ENCODE peak calls at places on chromosomes 13 and 19, in ten cellular contexts. H, V, X, I, K, E, O, Y, F and D are unnamed samples.

GRCh38 chr13:41179593-41180250 is 14.6 kb downstream of the KBTBD7 start:
- DNase-seq in H (peak; percentile 7), V (no peak), X (peak; percentile 37), I (peak; percentile 30), K (no peak), E (no peak), O (peak; percentile 42), Y (no peak), F (no peak), D (no peak)

GRCh38 chr13:43787998-43788397 is 1.2 kb upstream of the ENOX1 start:
- DNase-seq in H (no peak), V (peak; percentile 65), X (peak; percentile 63), I (no peak), K (no peak), E (peak; percentile 23), O (no peak), Y (no peak), F (peak; percentile 15), D (no peak)

GRCh38 chr13:23087884-23088283 is 92.9 kb upstream of the SGCG start:
- DNase-seq in H (peak; percentile 49), V (peak; percentile 4), X (peak; percentile 31), I (no peak), K (no peak), E (no peak), O (no peak), Y (peak; percentile 11), F (peak; percentile 64), D (no peak)

GRCh38 chr19:54416695-54417491 is 1.6 kb downstream of the TTYH1 start:
- DNase-seq in H (peak; percentile 16), V (no peak), X (no peak), I (no peak), K (no peak), E (no peak), O (no peak), Y (no peak), F (no peak), D (no peak)

GRCh38 chr13:22200469-22200868 is 529.6 kb downstream of the FGF9 start:
- DNase-seq in H (no peak), V (no peak), X (no peak), I (no peak), K (no peak), E (no peak), O (no peak), Y (no peak), F (no peak), D (no peak)

GRCh38 chr19:46494115-46494935 is 1.3 kb downstream of the PNMA8B start:
- DNase-seq in H (no peak), V (no peak), X (no peak), I (no peak), K (no peak), E (no peak), O (no peak), Y (no peak), F (no peak), D (no peak)

GRCh38 chr13:32850311-32851052 is 165.7 kb upstream of the KL start:
- DNase-seq in H (peak; percentile 48), V (no peak), X (no peak), I (peak; percentile 33), K (no peak), E (no peak), O (no peak), Y (no peak), F (no peak), D (no peak)

GRCh38 chr13:76455960-76456359 is 430.2 kb downstream of the KCTD12 start:
- DNase-seq in H (no peak), V (peak; percentile 14), X (peak; percentile 48), I (peak; percentile 41), K (no peak), E (no peak), O (no peak), Y (peak; percentile 89), F (no peak), D (no peak)

GRCh38 chr19:558770-559439 is 13.5 kb upstream of the BSG start:
- DNase-seq in H (no peak), V (no peak), X (no peak), I (no peak), K (no peak), E (no peak), O (no peak), Y (no peak), F (no peak), D (no peak)

GRCh38 chr19:501646-502045 is 5.4 kb downstream of the MADCAM1 start:
- DNase-seq in H (no peak), V (no peak), X (no peak), I (no peak), K (no peak), E (no peak), O (no peak), Y (no peak), F (no peak), D (no peak)

GRCh38 chr19:44592451-44592890 is 20.9 kb upstream of the IGSF23 start:
- DNase-seq in H (no peak), V (no peak), X (no peak), I (no peak), K (no peak), E (peak; percentile 83), O (no peak), Y (no peak), F (no peak), D (no peak)

GRCh38 chr19:34962945-34963530 is 991 bp downstream of the ZNF792 start:
- DNase-seq in H (peak; percentile 41), V (no peak), X (peak; percentile 14), I (no peak), K (no peak), E (no peak), O (no peak), Y (no peak), F (no peak), D (no peak)

GRCh38 chr19:56837492-56837891 is 3.0 kb downstream of the PEG3 start:
- DNase-seq in H (no peak), V (peak; percentile 20), X (peak; percentile 65), I (no peak), K (no peak), E (peak; percentile 92), O (peak; percentile 16), Y (no peak), F (no peak), D (no peak)